ENCODE peak calls at places on chromosome 19, in six cellular contexts. T is esophagus squamous epithelium, I is ascending aorta, R is GM20000, A is stomach, K is AG10803. S is an unnamed sample.

GRCh38 chr19:41904118-41904870 is 21.3 kb downstream of the ARHGEF1 start:
- DNase-seq in T (no peak), I (no peak), R (no peak), A (peak), K (no peak), S (no peak)

GRCh38 chr19:40147693-40148347 is 43.4 kb upstream of the MAP3K10 start:
- DNase-seq in T (no peak), I (no peak), R (no peak), A (no peak), K (peak), S (peak)

GRCh38 chr19:13001502-13002388 is 6.5 kb downstream of the NFIX start:
- DNase-seq in T (no peak), I (no peak), R (no peak), A (peak), K (peak), S (no peak)

GRCh38 chr19:17229890-17230289 is 3.9 kb downstream of the OCEL1 start:
- DNase-seq in T (no peak), I (no peak), R (no peak), A (no peak), K (no peak), S (no peak)

GRCh38 chr19:14577885-14578427 is 4.9 kb upstream of the CLEC17A start:
- DNase-seq in T (no peak), I (no peak), R (no peak), A (no peak), K (no peak), S (peak)

GRCh38 chr19:2308114-2308556 is at the start of gene LINGO3:
- DNase-seq in T (no peak), I (no peak), R (no peak), A (no peak), K (no peak), S (no peak)

GRCh38 chr19:50003810-50004419 is 21.3 kb downstream of the VRK3 start:
- DNase-seq in T (no peak), I (peak), R (peak), A (peak), K (peak), S (peak)

GRCh38 chr19:41192574-41193419 is at the start of gene CYP2S1:
- DNase-seq in T (no peak), I (no peak), R (no peak), A (peak), K (no peak), S (peak)

GRCh38 chr19:3065675-3066357 is 3.5 kb upstream of the TLE5 start:
- DNase-seq in T (no peak), I (no peak), R (peak), A (peak), K (no peak), S (no peak)

GRCh38 chr19:48568345-48568886 is 16.4 kb downstream of the SULT2B1 start:
- DNase-seq in T (no peak), I (peak), R (no peak), A (peak), K (peak), S (no peak)

GRCh38 chr19:12801466-12802266 is at the start of the genes PRDX2 and THSD8:
- DNase-seq in T (no peak), I (no peak), R (peak), A (peak), K (peak), S (peak)

GRCh38 chr19:19259741-19260140 is 13.4 kb downstream of the TM6SF2 start:
- DNase-seq in T (no peak), I (no peak), R (no peak), A (no peak), K (no peak), S (no peak)

GRCh38 chr19:11887618-11888531 is at the start of gene ZNF69:
- DNase-seq in T (no peak), I (peak), R (peak), A (peak), K (peak), S (peak)

GRCh38 chr19:42110658-42111057 is 21.6 kb downstream of the POU2F2 start:
- DNase-seq in T (no peak), I (no peak), R (no peak), A (no peak), K (no peak), S (no peak)

GRCh38 chr19:14116918-14117578 is 514 bp downstream of the PRKACA start:
- DNase-seq in T (peak), I (no peak), R (no peak), A (no peak), K (no peak), S (peak)

GRCh38 chr19:13031917-13032623 is 36.8 kb downstream of the NFIX start:
- DNase-seq in T (no peak), I (no peak), R (no peak), A (no peak), K (peak), S (no peak)

GRCh38 chr19:46383846-46384245 is 29.5 kb downstream of the CCDC8 start:
- DNase-seq in T (no peak), I (no peak), R (no peak), A (no peak), K (no peak), S (no peak)

GRCh38 chr19:46386996-46387712 is 26.2 kb downstream of the CCDC8 start:
- DNase-seq in T (no peak), I (no peak), R (no peak), A (no peak), K (no peak), S (no peak)

GRCh38 chr19:46386151-46386550 is 27.2 kb downstream of the CCDC8 start:
- DNase-seq in T (no peak), I (no peak), R (no peak), A (no peak), K (no peak), S (no peak)

GRCh38 chr19:46384396-46384795 is 29.0 kb downstream of the CCDC8 start:
- DNase-seq in T (no peak), I (no peak), R (no peak), A (no peak), K (no peak), S (no peak)

DNA sequence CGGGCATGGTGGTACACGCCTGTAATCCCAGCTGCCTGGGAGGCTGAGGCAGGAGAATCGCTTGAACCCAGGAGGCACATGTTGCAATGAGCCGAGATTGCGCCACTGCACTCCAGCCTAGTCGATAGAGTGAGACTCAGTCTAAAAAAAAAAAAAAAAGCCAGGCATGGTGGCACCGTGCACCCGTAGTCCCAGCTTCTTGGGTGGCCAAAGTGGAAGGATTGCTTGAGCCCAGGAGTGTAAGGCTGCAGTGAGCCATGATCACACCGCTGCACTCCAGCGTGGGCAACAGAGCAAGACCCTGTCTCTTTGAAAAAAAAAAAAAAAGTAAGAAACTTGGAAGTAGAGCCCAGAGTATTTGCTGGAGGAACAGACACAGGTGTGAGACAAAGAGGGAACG is 27.7 kb downstream of the CCDC8 start:
- DNase-seq in T (no peak), I (no peak), R (no peak), A (no peak), K (no peak), S (no peak)
- TF ChIP-seq CTCF in T (no peak), I (no peak), R (no peak), A (no peak), K (no peak), S (no peak)

GRCh38 chr19:29616541-29616940 is 10.5 kb downstream of the POP4 start:
- DNase-seq in T (no peak), I (no peak), R (no peak), A (no peak), K (no peak), S (no peak)
- TF ChIP-seq CTCF in T (no peak), I (no peak), R (no peak), A (no peak), K (no peak), S (no peak)

GRCh38 chr19:51568456-51568855 is 2.6 kb upstream of the ZNF175 start:
- DNase-seq in T (no peak), I (no peak), R (no peak), A (no peak), K (no peak), S (no peak)
- TF ChIP-seq CTCF in T (no peak), I (no peak), R (no peak), A (no peak), K (no peak), S (no peak)

GRCh38 chr19:30648321-30648720 is 276.1 kb downstream of the ZNF536 start:
- DNase-seq in T (no peak), I (no peak), R (no peak), A (no peak), K (peak), S (no peak)
- TF ChIP-seq CTCF in T (no peak), I (no peak), R (no peak), A (no peak), K (peak), S (no peak)

DNA sequence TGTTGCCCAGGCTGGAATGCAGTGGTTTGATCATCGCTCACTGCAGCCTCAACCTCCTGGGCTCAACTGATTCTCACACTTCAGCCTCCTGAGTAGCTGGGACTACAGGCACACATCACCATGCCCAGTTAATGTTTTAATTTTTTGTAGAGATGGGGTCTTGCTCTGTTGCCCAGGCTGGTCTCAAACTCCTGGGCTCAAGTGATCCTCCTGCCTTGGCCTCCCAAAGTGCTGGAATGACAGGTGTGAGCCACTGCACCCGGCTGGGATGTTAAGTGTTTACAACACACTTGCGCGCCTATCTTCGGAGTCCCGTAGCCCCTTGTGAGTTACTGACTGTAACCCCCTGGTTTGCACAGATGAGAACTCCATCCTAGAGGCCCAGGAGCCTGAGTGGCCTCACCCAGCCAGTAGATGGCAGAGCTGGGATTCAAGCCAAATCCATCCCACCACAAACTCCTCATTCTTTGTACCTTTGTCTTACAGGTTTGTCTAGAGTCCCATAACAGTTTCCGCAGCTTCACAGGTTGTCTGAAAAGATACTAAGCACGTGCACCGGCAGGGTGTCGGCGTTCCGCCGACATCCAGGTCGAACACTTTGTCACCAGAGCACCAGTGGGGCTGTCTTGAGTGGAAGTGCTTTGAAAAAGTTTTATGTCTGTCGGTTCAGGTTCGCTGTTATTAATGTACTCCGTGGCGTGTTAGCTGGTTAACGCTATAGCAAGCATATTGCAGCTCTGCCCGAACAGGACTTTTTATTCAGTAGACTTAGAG is 14.7 kb downstream of the MAG start:
- DNase-seq in T (no peak), I (no peak), R (peak), A (no peak), K (no peak), S (peak)
- TF ChIP-seq CTCF in T (no peak), I (no peak), R (peak), A (no peak), K (no peak), S (peak)

GRCh38 chr19:33459691-33460090 is 61.9 kb downstream of the PEPD start:
- DNase-seq in T (no peak), I (no peak), R (no peak), A (no peak), K (no peak), S (no peak)
- TF ChIP-seq CTCF in T (no peak), I (no peak), R (no peak), A (no peak), K (no peak), S (no peak)

S was measured in activated CD8-positive, alpha-beta T cell treated with anti-CD3 and anti-CD28 coated beads for 36 hours.